ENCODE peak calls at places on chromosome 7, in eight cellular contexts. One of them, this sample, is unnamed.

GRCh38 chr7:144656960-144657359 is 178.9 kb downstream of the TPK1 start:
- DNase-seq in fibroblast of lung: no peak
- DNase-seq in SK-N-SH: no peak
- DNase-seq in PC-9: no peak
- DNase-seq in endothelial cell of umbilical vein: no peak
- DNase-seq in mammary epithelial cell: no peak
- DNase-seq in neural progenitor cell: peak; percentile 39
- DNase-seq in H9: peak; percentile 37
- DNase-seq in this sample: no peak

GRCh38 chr7:14184292-14184864 is 194.9 kb upstream of the ETV1 start:
- DNase-seq in fibroblast of lung: no peak
- DNase-seq in SK-N-SH: no peak
- DNase-seq in PC-9: peak; percentile 26
- DNase-seq in endothelial cell of umbilical vein: no peak
- DNase-seq in mammary epithelial cell: no peak
- DNase-seq in neural progenitor cell: peak; percentile 24
- DNase-seq in H9: no peak
- DNase-seq in this sample: no peak

GRCh38 chr7:5591547-5591899 is 167.9 kb upstream of the TNRC18 start:
- DNase-seq in fibroblast of lung: peak; percentile 62
- DNase-seq in SK-N-SH: peak; percentile 70
- DNase-seq in PC-9: peak; percentile 96
- DNase-seq in endothelial cell of umbilical vein: peak; percentile 35
- DNase-seq in mammary epithelial cell: peak; percentile 76
- DNase-seq in neural progenitor cell: peak; percentile 71
- DNase-seq in H9: no peak
- DNase-seq in this sample: no peak

GRCh38 chr7:101496017-101496416 is 133.1 kb downstream of the MYL10 start:
- DNase-seq in fibroblast of lung: no peak
- DNase-seq in SK-N-SH: no peak
- DNase-seq in PC-9: no peak
- DNase-seq in endothelial cell of umbilical vein: no peak
- DNase-seq in mammary epithelial cell: no peak
- DNase-seq in neural progenitor cell: no peak
- DNase-seq in H9: no peak
- DNase-seq in this sample: no peak

GRCh38 chr7:158549176-158549833 is 38.3 kb downstream of the PTPRN2 start:
- DNase-seq in fibroblast of lung: no peak
- DNase-seq in SK-N-SH: no peak
- DNase-seq in PC-9: no peak
- DNase-seq in endothelial cell of umbilical vein: no peak
- DNase-seq in mammary epithelial cell: no peak
- DNase-seq in neural progenitor cell: peak; percentile 62
- DNase-seq in H9: peak; percentile 72
- DNase-seq in this sample: no peak

GRCh38 chr7:13988765-13989137 is 715 bp downstream of the ETV1 start:
- DNase-seq in fibroblast of lung: peak; percentile 64
- DNase-seq in SK-N-SH: peak; percentile 24
- DNase-seq in PC-9: no peak
- DNase-seq in endothelial cell of umbilical vein: peak; percentile 67
- DNase-seq in mammary epithelial cell: no peak
- DNase-seq in neural progenitor cell: peak; percentile 64
- DNase-seq in H9: peak; percentile 58
- DNase-seq in this sample: no peak

GRCh38 chr7:16791895-16792294 is 12.9 kb downstream of the AGR2 start:
- DNase-seq in fibroblast of lung: peak; percentile 41
- DNase-seq in SK-N-SH: no peak
- DNase-seq in PC-9: peak; percentile 33
- DNase-seq in endothelial cell of umbilical vein: no peak
- DNase-seq in mammary epithelial cell: no peak
- DNase-seq in neural progenitor cell: no peak
- DNase-seq in H9: no peak
- DNase-seq in this sample: no peak

GRCh38 chr7:147171013-147171391 is 1054.4 kb downstream of the CNTNAP2 start:
- DNase-seq in fibroblast of lung: no peak
- DNase-seq in SK-N-SH: no peak
- DNase-seq in PC-9: no peak
- DNase-seq in endothelial cell of umbilical vein: no peak
- DNase-seq in mammary epithelial cell: no peak
- DNase-seq in neural progenitor cell: peak; percentile 7
- DNase-seq in H9: no peak
- DNase-seq in this sample: no peak

GRCh38 chr7:38796636-38797501 is 112.1 kb downstream of the VPS41 start:
- DNase-seq in fibroblast of lung: peak; percentile 76
- DNase-seq in SK-N-SH: peak; percentile 41
- DNase-seq in PC-9: peak; percentile 46
- DNase-seq in endothelial cell of umbilical vein: peak; percentile 78
- DNase-seq in mammary epithelial cell: peak; percentile 39
- DNase-seq in neural progenitor cell: peak; percentile 62
- DNase-seq in H9: no peak
- DNase-seq in this sample: peak; percentile 34

GRCh38 chr7:76296743-76297740 is 5.4 kb upstream of the HSPB1 start:
- DNase-seq in fibroblast of lung: peak; percentile 91
- DNase-seq in SK-N-SH: no peak
- DNase-seq in PC-9: peak; percentile 94
- DNase-seq in endothelial cell of umbilical vein: no peak
- DNase-seq in mammary epithelial cell: peak; percentile 100
- DNase-seq in neural progenitor cell: no peak
- DNase-seq in H9: no peak
- DNase-seq in this sample: no peak

GRCh38 chr7:33237034-33237433 is 107.7 kb downstream of the BBS9 start:
- DNase-seq in fibroblast of lung: peak; percentile 4
- DNase-seq in SK-N-SH: no peak
- DNase-seq in PC-9: no peak
- DNase-seq in endothelial cell of umbilical vein: peak; percentile 31
- DNase-seq in mammary epithelial cell: no peak
- DNase-seq in neural progenitor cell: no peak
- DNase-seq in H9: no peak
- DNase-seq in this sample: no peak

GRCh38 chr7:44761207-44762161 is 12.8 kb downstream of the ZMIZ2 start:
- DNase-seq in fibroblast of lung: peak; percentile 41
- DNase-seq in SK-N-SH: peak; percentile 95
- DNase-seq in PC-9: no peak
- DNase-seq in endothelial cell of umbilical vein: no peak
- DNase-seq in mammary epithelial cell: no peak
- DNase-seq in neural progenitor cell: no peak
- DNase-seq in H9: peak; percentile 65
- DNase-seq in this sample: peak; percentile 67

GRCh38 chr7:14483663-14484062 is 418.9 kb downstream of the DGKB start:
- DNase-seq in fibroblast of lung: no peak
- DNase-seq in SK-N-SH: no peak
- DNase-seq in PC-9: no peak
- DNase-seq in endothelial cell of umbilical vein: no peak
- DNase-seq in mammary epithelial cell: no peak
- DNase-seq in neural progenitor cell: no peak
- DNase-seq in H9: no peak
- DNase-seq in this sample: no peak

GRCh38 chr7:19749658-19750057 is 23.8 kb downstream of the TMEM196 start:
- DNase-seq in fibroblast of lung: peak; percentile 4
- DNase-seq in SK-N-SH: no peak
- DNase-seq in PC-9: peak; percentile 50
- DNase-seq in endothelial cell of umbilical vein: no peak
- DNase-seq in mammary epithelial cell: peak; percentile 51
- DNase-seq in neural progenitor cell: no peak
- DNase-seq in H9: no peak
- DNase-seq in this sample: no peak

GRCh38 chr7:118245267-118246040 is 20.9 kb downstream of the ANKRD7 start:
- DNase-seq in fibroblast of lung: no peak
- DNase-seq in SK-N-SH: peak; percentile 17
- DNase-seq in PC-9: no peak
- DNase-seq in endothelial cell of umbilical vein: no peak
- DNase-seq in mammary epithelial cell: no peak
- DNase-seq in neural progenitor cell: peak; percentile 15
- DNase-seq in H9: no peak
- DNase-seq in this sample: no peak

GRCh38 chr7:44884553-44885393 is 557 bp downstream of the PURB start:
- DNase-seq in fibroblast of lung: peak; percentile 74
- DNase-seq in SK-N-SH: peak; percentile 72
- DNase-seq in PC-9: peak; percentile 55
- DNase-seq in endothelial cell of umbilical vein: peak; percentile 77
- DNase-seq in mammary epithelial cell: peak; percentile 49
- DNase-seq in neural progenitor cell: peak; percentile 77
- DNase-seq in H9: peak; percentile 45
- DNase-seq in this sample: no peak

GRCh38 chr7:23467731-23468720 is 2.3 kb downstream of the IGF2BP3 start:
- DNase-seq in fibroblast of lung: peak; percentile 77
- DNase-seq in SK-N-SH: peak; percentile 48
- DNase-seq in PC-9: peak; percentile 69
- DNase-seq in endothelial cell of umbilical vein: peak; percentile 59
- DNase-seq in mammary epithelial cell: peak; percentile 17
- DNase-seq in neural progenitor cell: peak; percentile 78
- DNase-seq in H9: peak; percentile 60
- DNase-seq in this sample: no peak

GRCh38 chr7:157211710-157212109 is 73.0 kb downstream of the UBE3C start:
- DNase-seq in fibroblast of lung: peak; percentile 91
- DNase-seq in SK-N-SH: no peak
- DNase-seq in PC-9: no peak
- DNase-seq in endothelial cell of umbilical vein: no peak
- DNase-seq in mammary epithelial cell: peak; percentile 1
- DNase-seq in neural progenitor cell: no peak
- DNase-seq in H9: no peak
- DNase-seq in this sample: no peak

GRCh38 chr7:155466814-155467675 is 9.1 kb downstream of the EN2 start:
- DNase-seq in fibroblast of lung: no peak
- DNase-seq in SK-N-SH: peak; percentile 87
- DNase-seq in PC-9: no peak
- DNase-seq in endothelial cell of umbilical vein: no peak
- DNase-seq in mammary epithelial cell: no peak
- DNase-seq in neural progenitor cell: peak; percentile 94
- DNase-seq in H9: peak; percentile 90
- DNase-seq in this sample: no peak

GRCh38 chr7:68321076-68321639 is 1277.1 kb upstream of the AUTS2 start:
- DNase-seq in fibroblast of lung: no peak
- DNase-seq in SK-N-SH: peak; percentile 50
- DNase-seq in PC-9: peak; percentile 87
- DNase-seq in endothelial cell of umbilical vein: no peak
- DNase-seq in mammary epithelial cell: peak; percentile 0
- DNase-seq in neural progenitor cell: peak; percentile 9
- DNase-seq in H9: no peak
- DNase-seq in this sample: no peak

GRCh38 chr7:69765879-69766278 is 167.6 kb downstream of the AUTS2 start:
- DNase-seq in fibroblast of lung: no peak
- DNase-seq in SK-N-SH: no peak
- DNase-seq in PC-9: no peak
- DNase-seq in endothelial cell of umbilical vein: no peak
- DNase-seq in mammary epithelial cell: no peak
- DNase-seq in neural progenitor cell: no peak
- DNase-seq in H9: no peak
- DNase-seq in this sample: no peak
- H2AFZ ChIP-seq in fibroblast of lung: no peak overlapping the region
- H2AFZ ChIP-seq in SK-N-SH: no peak overlapping the region
- H2AFZ ChIP-seq in PC-9: no peak overlapping the region
- H2AFZ ChIP-seq in endothelial cell of umbilical vein: no peak overlapping the region
- H2AFZ ChIP-seq in mammary epithelial cell: no peak overlapping the region
- H2AFZ ChIP-seq in neural progenitor cell: no peak overlapping the region
- H2AFZ ChIP-seq in H9: no peak overlapping the region
- H2AFZ ChIP-seq in this sample: no peak overlapping the region

GRCh38 chr7:914521-915194 is 38.3 kb downstream of the GET4 start:
- DNase-seq in fibroblast of lung: no peak
- DNase-seq in SK-N-SH: no peak
- DNase-seq in PC-9: no peak
- DNase-seq in endothelial cell of umbilical vein: no peak
- DNase-seq in mammary epithelial cell: no peak
- DNase-seq in neural progenitor cell: no peak
- DNase-seq in H9: no peak
- DNase-seq in this sample: no peak
- H2AFZ ChIP-seq in fibroblast of lung: no peak overlapping the region
- H2AFZ ChIP-seq in SK-N-SH: no peak overlapping the region
- H2AFZ ChIP-seq in PC-9: no peak overlapping the region
- H2AFZ ChIP-seq in endothelial cell of umbilical vein: no peak overlapping the region
- H2AFZ ChIP-seq in mammary epithelial cell: peak overlapping the region; percentile 78
- H2AFZ ChIP-seq in neural progenitor cell: no peak overlapping the region
- H2AFZ ChIP-seq in H9: no peak overlapping the region
- H2AFZ ChIP-seq in this sample: no peak overlapping the region

DNA sequence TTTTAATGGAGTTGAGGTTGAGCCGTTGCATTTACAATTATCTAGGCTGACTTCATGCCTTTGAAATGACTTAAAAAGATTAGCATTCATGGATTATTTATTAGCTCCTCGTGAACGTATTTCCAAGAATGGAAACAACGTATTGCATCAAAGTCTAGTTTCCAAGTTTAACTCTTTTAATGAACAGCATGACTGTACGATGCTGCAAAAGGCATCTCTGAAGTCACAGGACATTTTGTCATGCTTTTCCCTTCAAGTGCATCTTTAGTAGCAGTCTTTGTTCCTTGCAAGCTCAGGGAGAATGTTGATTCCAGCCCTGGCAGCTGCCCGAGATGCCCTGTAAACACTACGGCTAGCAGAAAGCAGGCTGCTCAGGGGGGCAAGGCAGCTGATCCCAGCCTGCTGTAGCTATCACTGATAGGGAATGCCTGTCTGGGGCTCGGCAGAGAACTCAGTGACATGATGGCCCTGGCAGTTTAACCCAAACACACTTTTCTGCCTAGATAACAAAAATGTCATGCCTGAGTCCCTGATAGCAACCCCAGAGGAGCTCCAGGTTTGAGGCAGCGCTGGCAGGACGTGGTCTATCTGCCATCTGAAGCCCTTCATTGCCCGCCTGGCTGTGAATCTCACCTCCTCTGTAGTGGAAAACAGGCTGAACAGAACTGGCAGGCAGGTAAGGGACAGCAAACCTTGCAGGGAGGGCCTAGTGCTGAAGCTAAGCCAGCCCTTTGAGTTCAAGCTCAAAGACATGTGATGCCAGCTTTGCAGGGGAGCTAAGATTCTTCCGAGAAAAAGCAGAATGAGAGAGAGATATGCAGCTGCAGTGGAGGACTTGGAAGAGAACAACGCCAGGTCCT is 264.5 kb downstream of the SNX10 start:
- DNase-seq in fibroblast of lung: no peak
- DNase-seq in SK-N-SH: peak; percentile 39
- DNase-seq in PC-9: no peak
- DNase-seq in endothelial cell of umbilical vein: no peak
- DNase-seq in mammary epithelial cell: no peak
- DNase-seq in neural progenitor cell: no peak
- DNase-seq in H9: no peak
- DNase-seq in this sample: no peak
- H2AFZ ChIP-seq in fibroblast of lung: no peak overlapping the region
- H2AFZ ChIP-seq in SK-N-SH: no peak overlapping the region
- H2AFZ ChIP-seq in PC-9: no peak overlapping the region
- H2AFZ ChIP-seq in endothelial cell of umbilical vein: no peak overlapping the region
- H2AFZ ChIP-seq in mammary epithelial cell: no peak overlapping the region
- H2AFZ ChIP-seq in neural progenitor cell: peak overlapping the region; percentile 0
- H2AFZ ChIP-seq in H9: no peak overlapping the region
- H2AFZ ChIP-seq in this sample: no peak overlapping the region

DNA sequence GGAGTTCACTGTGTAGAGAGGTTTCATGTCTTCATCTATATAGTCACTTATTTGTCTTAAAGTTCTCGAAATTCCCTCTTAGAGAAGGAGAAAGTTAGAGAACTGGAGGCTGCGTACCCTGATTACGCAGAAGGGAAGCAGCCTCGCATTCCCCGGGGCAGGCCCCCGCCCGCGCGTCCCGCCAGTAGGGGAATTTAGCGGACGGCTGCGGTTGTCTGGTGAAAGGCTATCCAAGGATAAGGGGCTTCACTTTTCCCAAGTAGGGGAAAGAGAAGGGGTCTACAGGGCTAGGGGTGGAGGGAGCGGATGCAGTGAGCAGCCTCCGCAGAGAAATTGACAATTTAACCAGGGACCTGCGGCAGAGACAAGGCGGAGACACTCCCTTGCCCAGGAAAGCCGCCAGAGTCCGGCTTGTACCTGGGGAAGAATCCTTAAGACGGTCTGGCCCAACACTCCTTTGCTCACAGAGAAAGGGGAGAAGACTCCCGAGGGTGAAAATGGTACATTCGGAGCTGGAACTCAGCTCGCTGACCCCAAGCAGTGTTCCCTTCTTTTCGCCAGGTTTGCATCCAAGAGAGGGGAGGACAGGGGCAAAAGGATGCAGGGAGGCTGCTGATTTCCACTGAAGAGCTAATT is 976 bp upstream of the MAGI2 start:
- DNase-seq in fibroblast of lung: no peak
- DNase-seq in SK-N-SH: no peak
- DNase-seq in PC-9: no peak
- DNase-seq in endothelial cell of umbilical vein: no peak
- DNase-seq in mammary epithelial cell: no peak
- DNase-seq in neural progenitor cell: peak; percentile 71
- DNase-seq in H9: peak; percentile 44
- DNase-seq in this sample: no peak
- H2AFZ ChIP-seq in fibroblast of lung: peak overlapping the region; percentile 81
- H2AFZ ChIP-seq in SK-N-SH: peak overlapping the region; percentile 78
- H2AFZ ChIP-seq in PC-9: no peak overlapping the region
- H2AFZ ChIP-seq in endothelial cell of umbilical vein: peak overlapping the region; percentile 94
- H2AFZ ChIP-seq in mammary epithelial cell: peak overlapping the region; percentile 87
- H2AFZ ChIP-seq in neural progenitor cell: peak overlapping the region; percentile 90
- H2AFZ ChIP-seq in H9: no peak overlapping the region
- H2AFZ ChIP-seq in this sample: no peak overlapping the region

This sample was measured in HCT116.